ENCODE peak calls at places on chromosomes 2 and 18, in six cellular contexts. G is GOT3, Z is dermis microvascular lymphatic vessel endothelial cell, Q is Caki2, N is adrenal gland, Y is NCI-H460. I is an unnamed sample.

GRCh38 chr2:33526132-33526531 is 49.7 kb downstream of the RASGRP3 start:
- DNase-seq in Q (no peak), Z (peak), N (no peak), G (no peak), Y (no peak), I (no peak)

GRCh38 chr2:215396595-215397313 is 39.1 kb downstream of the FN1 start:
- DNase-seq in Z (peak), N (no peak), G (no peak), Q (no peak), Y (no peak), I (no peak)

GRCh38 chr18:1805526-1805925 is 765.8 kb downstream of the METTL4 start:
- DNase-seq in G (no peak), Z (no peak), N (no peak), Y (no peak), Q (no peak), I (no peak)

GRCh38 chr2:236712304-236712703 is 142.7 kb downstream of the ACKR3 start:
- DNase-seq in Q (peak), N (no peak), Z (no peak), Y (no peak), G (no peak), I (no peak)

GRCh38 chr2:187302619-187303018 is 145.4 kb downstream of the CALCRL start:
- DNase-seq in Y (no peak), Z (peak), G (no peak), N (no peak), Q (no peak), I (no peak)

GRCh38 chr2:221655279-221655678 is 83.2 kb upstream of the EPHA4 start:
- DNase-seq in N (no peak), G (no peak), Z (no peak), Y (no peak), Q (no peak), I (no peak)

GRCh38 chr18:59918320-59918755 is 18.5 kb downstream of the PMAIP1 start:
- DNase-seq in Z (no peak), Y (no peak), Q (peak), N (peak), G (peak), I (no peak)

GRCh38 chr2:101152195-101153076 is 1.3 kb upstream of the TBC1D8 start:
- DNase-seq in Q (peak), G (no peak), Y (peak), Z (peak), N (peak), I (no peak)

GRCh38 chr2:62665446-62665845 is 40.1 kb upstream of the EHBP1 start:
- DNase-seq in Y (no peak), G (no peak), N (no peak), Z (no peak), Q (no peak), I (no peak)

GRCh38 chr2:59196511-59196910 is 955.4 kb upstream of the FANCL start:
- DNase-seq in Z (no peak), G (no peak), N (no peak), Y (no peak), Q (peak), I (no peak)

GRCh38 chr18:26746284-26747130 is 119.0 kb downstream of the AQP4 start:
- DNase-seq in G (no peak), Q (peak), Z (no peak), Y (peak), N (no peak), I (no peak)

GRCh38 chr2:113705982-113706523 is 50.4 kb downstream of the SLC35F5 start:
- DNase-seq in Y (no peak), G (no peak), Z (no peak), N (no peak), Q (no peak), I (no peak)

GRCh38 chr2:25250331-25251031 is 82.1 kb upstream of the POMC start:
- DNase-seq in Q (no peak), Z (no peak), Y (no peak), N (no peak), G (no peak), I (no peak)

GRCh38 chr2:182642328-182642727 is 73.7 kb upstream of the DNAJC10 start:
- DNase-seq in Y (peak), G (no peak), N (peak), Q (peak), Z (peak), I (no peak)

GRCh38 chr2:217166241-217166640 is 306.4 kb upstream of the TNP1 start:
- DNase-seq in G (no peak), N (no peak), Z (peak), Q (peak), Y (peak), I (no peak)

GRCh38 chr2:32895424-32895823 is 51.3 kb upstream of the LTBP1 start:
- DNase-seq in Z (no peak), Y (no peak), Q (no peak), G (no peak), N (no peak), I (no peak)

GRCh38 chr2:135664623-135665068 is 77.0 kb upstream of the UBXN4 start:
- DNase-seq in G (no peak), Z (peak), N (no peak), Q (no peak), Y (no peak), I (no peak)

GRCh38 chr18:79718126-79718525 is 38.5 kb downstream of the CTDP1 start:
- DNase-seq in Z (no peak), N (no peak), Y (no peak), Q (no peak), G (no peak), I (no peak)

GRCh38 chr2:73983322-73984202 is 1.1 kb upstream of the TET3 start:
- DNase-seq in Z (no peak), Y (no peak), G (no peak), Q (no peak), N (no peak), I (no peak)

GRCh38 chr2:46003912-46004473 is 293.2 kb upstream of the EPAS1 start:
- DNase-seq in Y (no peak), Q (no peak), N (no peak), G (no peak), Z (no peak), I (no peak)

GRCh38 chr2:128304715-128305554 is 13.7 kb downstream of the HS6ST1 start:
- DNase-seq in Y (no peak), Z (peak), G (no peak), N (peak), Q (peak), I (no peak)

GRCh38 chr2:121699421-121700328 is 37.0 kb downstream of the NIFK start:
- DNase-seq in G (peak), N (peak), Y (peak), Q (peak), Z (no peak), I (peak)

GRCh38 chr2:240326246-240326645 is 109.2 kb upstream of the GPC1 start:
- DNase-seq in Q (no peak), Y (no peak), Z (no peak), G (no peak), N (peak), I (no peak)

GRCh38 chr2:27408601-27409320 is 630 bp downstream of the PPM1G start:
- DNase-seq in Y (no peak), N (no peak), Z (no peak), G (no peak), Q (peak), I (peak)

GRCh38 chr2:235966396-235966795 is 201.8 kb downstream of the GBX2 start:
- DNase-seq in Q (no peak), N (no peak), Z (no peak), Y (no peak), G (no peak), I (no peak)

GRCh38 chr2:197504512-197504911 is 4.3 kb downstream of the HSPE1 start:
- DNase-seq in Q (no peak), Z (no peak), G (no peak), N (no peak), Y (no peak), I (no peak)

GRCh38 chr2:181190711-181191110 is 210.3 kb downstream of the UBE2E3 start:
- DNase-seq in G (no peak), N (no peak), Y (no peak), Z (no peak), Q (no peak), I (no peak)

GRCh38 chr2:172215936-172216335 is 113.2 kb upstream of the DLX2 start:
- DNase-seq in Q (no peak), G (no peak), Z (no peak), N (no peak), Y (no peak), I (no peak)

GRCh38 chr2:239835056-239835455 is 190.1 kb downstream of the NDUFA10 start:
- DNase-seq in Z (no peak), N (peak), G (no peak), Y (no peak), Q (no peak), I (no peak)

GRCh38 chr2:235674116-235674515 is 180.3 kb downstream of the AGAP1 start:
- DNase-seq in Y (no peak), Q (no peak), Z (no peak), G (no peak), N (no peak), I (no peak)

GRCh38 chr2:108623616-108624015 is 89.3 kb downstream of the LIMS1 start:
- DNase-seq in N (no peak), G (no peak), Y (no peak), Q (no peak), Z (no peak), I (no peak)

I was measured in ascending aorta.